ENCODE peak calls at places on chromosomes 16 and 17, in eight cellular contexts. E is SK-N-DZ; W is IMR-90; U is brain microvascular endothelial cell; Y is lower lobe of right lung; I is naive thymus-derived CD4-positive, alpha-beta T cell; M is stimulated activated CD4-positive, alpha-beta T cell treated with anti-CD3 and anti-CD28 coated beads, Interleukin-1b, Interleukin-23, amount 100 ng/mL, for 24 hours; V is NCI-H1092. R is an unnamed sample.

GRCh38 chr16:87317766-87318121 is 552 bp upstream of the C16orf95 start:
- DNase-seq in I (no peak), U (peak), Y (peak), V (peak), M (no peak), W (peak), E (no peak), R (peak)

GRCh38 chr17:78168906-78169793 is 769 bp downstream of the SYNGR2 start:
- DNase-seq in I (peak), V (no peak), E (peak), Y (peak), U (peak), M (peak), W (peak), R (no peak)

GRCh38 chr17:2387086-2388019 is 13.5 kb downstream of the MNT start:
- DNase-seq in M (no peak), I (no peak), W (no peak), U (no peak), V (no peak), Y (no peak), E (no peak), R (no peak)

GRCh38 chr16:55443434-55443833 is 35.6 kb upstream of the MMP2 start:
- DNase-seq in E (no peak), I (no peak), M (no peak), W (no peak), Y (no peak), U (no peak), V (no peak), R (no peak)

GRCh38 chr16:79928142-79928735 is 327.7 kb upstream of the MAF start:
- DNase-seq in V (no peak), I (no peak), Y (no peak), U (no peak), W (no peak), M (no peak), E (no peak), R (no peak)

GRCh38 chr16:23519282-23519681 is 9.0 kb upstream of the GGA2 start:
- DNase-seq in I (no peak), U (no peak), Y (no peak), V (no peak), M (no peak), W (no peak), E (no peak), R (no peak)

GRCh38 chr17:75681289-75681688 is 14.2 kb downstream of the SAP30BP start:
- DNase-seq in E (no peak), V (no peak), W (peak), U (peak), M (no peak), Y (no peak), I (no peak), R (peak)

GRCh38 chr17:53924530-53925455 is 102.1 kb downstream of the KIF2B start:
- DNase-seq in U (no peak), V (no peak), W (no peak), I (no peak), Y (no peak), E (no peak), M (no peak), R (peak)

GRCh38 chr17:1693339-1693738 is 8.7 kb upstream of the PRPF8 start:
- DNase-seq in I (no peak), W (peak), Y (no peak), M (no peak), E (no peak), U (peak), V (no peak), R (no peak)

GRCh38 chr17:65604070-65604469 is 42.6 kb upstream of the AXIN2 start:
- DNase-seq in W (peak), V (no peak), I (no peak), U (peak), M (no peak), Y (no peak), E (no peak), R (no peak)

GRCh38 chr16:31676731-31677130 is 149.0 kb downstream of the AHSP start:
- DNase-seq in E (no peak), W (no peak), I (no peak), U (no peak), V (no peak), Y (no peak), M (no peak), R (no peak)

GRCh38 chr17:32256695-32257013 is 9.0 kb upstream of the RHBDL3 start:
- DNase-seq in Y (no peak), I (no peak), U (no peak), E (no peak), M (no peak), V (no peak), W (no peak), R (no peak)

GRCh38 chr17:8740486-8740885 is 4.2 kb downstream of the CCDC42 start:
- DNase-seq in I (peak), M (no peak), Y (no peak), U (no peak), E (no peak), V (no peak), W (no peak), R (no peak)

GRCh38 chr16:75250089-75250808 is 1.2 kb downstream of the BCAR1 start:
- DNase-seq in I (no peak), Y (no peak), M (no peak), U (no peak), E (no peak), V (no peak), W (no peak), R (no peak)

GRCh38 chr17:78774956-78775571 is 7.0 kb downstream of the CYTH1 start:
- DNase-seq in V (no peak), M (no peak), U (no peak), I (no peak), W (no peak), E (no peak), Y (no peak), R (no peak)

R was measured in fibroblast of mammary gland.